ENCODE peak calls at places on chromosomes 2 and 18, in seven cellular contexts. R, F, I, K, O, W and P are unnamed samples.

GRCh38 chr2:55779459-55780421 is 86.1 kb upstream of the PNPT1 start:
- DNase-seq in R (peak), F (peak), I (no peak), K (peak), O (peak), W (no peak), P (peak)

GRCh38 chr18:50611529-50611941 is 51.6 kb downstream of the MAPK4 start:
- DNase-seq in R (no peak), F (no peak), I (no peak), K (peak), O (no peak), W (no peak), P (no peak)

GRCh38 chr2:15744820-15745219 is 153.2 kb downstream of the DDX1 start:
- DNase-seq in R (no peak), F (no peak), I (no peak), K (no peak), O (no peak), W (no peak), P (no peak)

GRCh38 chr2:216539791-216540241 is 41.2 kb downstream of the RPL37A start:
- DNase-seq in R (peak), F (no peak), I (peak), K (peak), O (no peak), W (no peak), P (no peak)

GRCh38 chr2:51620830-51621229 is 588.9 kb upstream of the NRXN1 start:
- DNase-seq in R (peak), F (no peak), I (no peak), K (no peak), O (no peak), W (no peak), P (no peak)

GRCh38 chr2:240896394-240896793 is 438 bp upstream of the MAB21L4 start:
- DNase-seq in R (no peak), F (no peak), I (no peak), K (no peak), O (no peak), W (no peak), P (no peak)

GRCh38 chr18:52422985-52423601 is 83.1 kb downstream of the DCC start:
- DNase-seq in R (no peak), F (no peak), I (no peak), K (no peak), O (no peak), W (no peak), P (no peak)

GRCh38 chr2:120948662-120949011 is 213.0 kb downstream of the GLI2 start:
- DNase-seq in R (no peak), F (no peak), I (no peak), K (no peak), O (no peak), W (no peak), P (no peak)

GRCh38 chr2:206250041-206250897 is 24.2 kb upstream of the ZDBF2 start:
- DNase-seq in R (peak), F (peak), I (no peak), K (no peak), O (no peak), W (no peak), P (peak)

GRCh38 chr2:134314656-134315377 is 60.9 kb downstream of the MGAT5 start:
- DNase-seq in R (no peak), F (no peak), I (no peak), K (no peak), O (no peak), W (no peak), P (no peak)

GRCh38 chr2:98634406-98635092 is 26.2 kb downstream of the UNC50 start:
- DNase-seq in R (no peak), F (no peak), I (no peak), K (no peak), O (peak), W (peak), P (no peak)

GRCh38 chr2:201644001-201644400 is 698 bp upstream of the TMEM237 start:
- DNase-seq in R (peak), F (peak), I (peak), K (no peak), O (no peak), W (no peak), P (peak)

GRCh38 chr18:79857082-79857661 is 59.4 kb downstream of the KCNG2 start:
- DNase-seq in R (peak), F (peak), I (no peak), K (no peak), O (no peak), W (no peak), P (peak)

GRCh38 chr18:56576826-56577573 is 61.4 kb downstream of the TXNL1 start:
- DNase-seq in R (peak), F (peak), I (no peak), K (no peak), O (no peak), W (no peak), P (no peak)

GRCh38 chr18:55489742-55490055 is 98.3 kb downstream of the TCF4 start:
- DNase-seq in R (peak), F (peak), I (no peak), K (no peak), O (no peak), W (no peak), P (no peak)

GRCh38 chr2:187483537-187483936 is 35.5 kb upstream of the CALCRL start:
- DNase-seq in R (no peak), F (no peak), I (no peak), K (no peak), O (no peak), W (no peak), P (no peak)

GRCh38 chr2:177187631-177188312 is 24.8 kb upstream of the HNRNPA3 start:
- DNase-seq in R (peak), F (peak), I (no peak), K (peak), O (peak), W (peak), P (peak)

GRCh38 chr2:27320958-27321543 is 1.8 kb downstream of the MPV17 start:
- DNase-seq in R (peak), F (peak), I (no peak), K (peak), O (peak), W (no peak), P (peak)

GRCh38 chr18:40866013-40866644 is 1088.9 kb upstream of the PIK3C3 start:
- DNase-seq in R (no peak), F (peak), I (no peak), K (no peak), O (no peak), W (peak), P (no peak)

GRCh38 chr2:188189356-188189755 is 102.3 kb upstream of the GULP1 start:
- DNase-seq in R (peak), F (no peak), I (no peak), K (no peak), O (no peak), W (no peak), P (no peak)

GRCh38 chr18:5879479-5879882 is 15.8 kb downstream of the TMEM200C start:
- DNase-seq in R (peak), F (peak), I (no peak), K (no peak), O (no peak), W (no peak), P (peak)
- TF ChIP-seq CTCF in R (peak), F (peak), I (no peak), K (peak), O (peak), W (peak), P (peak)

GRCh38 chr18:8608795-8609673 is at the start of gene RAB12:
- DNase-seq in R (peak), F (peak), I (peak), K (peak), O (peak), W (peak), P (peak)
- TF ChIP-seq CTCF in R (peak), F (peak), I (no peak), K (peak), O (peak), W (peak), P (peak)

DNA sequence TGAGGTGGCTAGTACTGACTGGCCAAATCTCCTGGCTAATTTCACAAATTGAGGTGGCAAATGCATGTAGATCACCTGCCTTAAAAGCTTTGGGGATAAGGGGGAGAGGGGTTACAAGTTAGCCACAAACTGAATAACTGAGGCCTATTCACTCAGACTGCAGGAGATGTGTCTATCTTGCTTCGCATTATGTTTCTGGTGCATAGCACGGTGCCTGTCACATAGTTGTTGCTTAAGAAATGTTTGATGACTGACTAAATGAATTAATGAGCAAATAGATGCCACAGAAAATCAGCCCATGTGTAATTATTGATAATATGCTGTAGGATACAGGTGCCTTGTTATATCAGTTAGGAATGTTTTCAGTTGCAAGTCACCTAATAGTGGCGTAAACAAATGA is 12.5 kb upstream of the SLC40A1 start:
- DNase-seq in R (no peak), F (no peak), I (no peak), K (no peak), O (no peak), W (no peak), P (no peak)
- TF ChIP-seq CTCF in R (no peak), F (no peak), I (no peak), K (no peak), O (no peak), W (no peak), P (no peak)

GRCh38 chr2:221100467-221101089 is 471.5 kb downstream of the EPHA4 start:
- DNase-seq in R (no peak), F (no peak), I (no peak), K (no peak), O (peak), W (no peak), P (no peak)
- TF ChIP-seq CTCF in R (peak), F (no peak), I (no peak), K (no peak), O (peak), W (no peak), P (no peak)

DNA sequence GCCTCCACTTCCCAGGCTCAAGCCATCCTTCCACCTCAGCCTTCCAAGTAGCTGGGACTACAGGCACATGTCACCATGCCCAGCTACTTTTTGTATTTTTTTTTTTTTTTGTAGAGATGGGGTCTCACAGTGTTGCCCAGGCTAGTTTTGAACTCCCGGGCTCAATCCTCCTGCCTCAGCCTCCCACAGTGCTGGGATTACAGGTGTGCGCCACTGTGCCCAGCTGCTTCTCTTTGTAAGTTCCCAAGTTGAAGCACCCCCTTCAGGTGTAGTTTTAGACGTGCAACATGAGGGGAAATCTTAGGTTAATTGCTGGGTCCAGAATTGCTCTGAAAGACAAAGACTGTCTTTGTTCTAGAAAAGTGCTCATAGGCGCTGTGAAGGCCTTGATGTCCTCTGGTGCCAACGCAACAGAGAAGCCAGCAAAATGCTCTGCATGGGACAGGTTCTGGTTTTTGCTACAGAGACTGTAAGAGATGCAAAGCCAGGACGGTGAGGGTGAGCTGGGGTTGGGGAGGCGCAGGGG is 46.6 kb downstream of the RRM2 start:
- DNase-seq in R (no peak), F (no peak), I (no peak), K (no peak), O (no peak), W (no peak), P (no peak)
- TF ChIP-seq CTCF in R (no peak), F (no peak), I (no peak), K (peak), O (peak), W (no peak), P (no peak)

DNA sequence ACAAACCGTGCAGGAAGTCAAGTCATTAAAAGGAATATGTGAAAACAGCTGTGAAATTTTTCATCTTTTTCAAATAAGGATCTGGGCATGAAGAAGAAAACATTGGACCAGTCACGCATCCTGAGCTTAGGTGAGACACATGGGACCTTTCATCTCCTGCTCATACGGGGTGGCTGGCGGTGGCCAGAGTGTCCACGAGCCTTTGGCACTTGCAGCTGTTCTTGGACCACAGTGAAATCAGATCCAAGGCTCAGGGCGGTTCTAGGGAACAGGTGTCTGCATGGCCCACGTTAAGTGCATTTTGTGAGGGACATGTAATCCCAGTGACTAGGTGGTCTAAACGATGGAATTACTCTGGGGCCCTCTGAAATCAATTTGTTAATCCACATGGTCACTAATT is 212.7 kb upstream of the COPS8 start:
- DNase-seq in R (no peak), F (no peak), I (peak), K (no peak), O (no peak), W (no peak), P (no peak)
- TF ChIP-seq CTCF in R (no peak), F (no peak), I (no peak), K (no peak), O (no peak), W (no peak), P (no peak)

GRCh38 chr2:71530246-71530986 is 77.1 kb downstream of the DYSF start:
- DNase-seq in R (peak), F (peak), I (no peak), K (no peak), O (peak), W (peak), P (peak)
- TF ChIP-seq CTCF in R (peak), F (peak), I (no peak), K (peak), O (peak), W (peak), P (peak)

GRCh38 chr2:31674446-31674845 is 93.7 kb upstream of the SRD5A2 start:
- DNase-seq in R (no peak), F (no peak), I (no peak), K (no peak), O (no peak), W (no peak), P (no peak)
- TF ChIP-seq CTCF in R (no peak), F (no peak), I (no peak), K (peak), O (peak), W (no peak), P (no peak)

GRCh38 chr18:77422974-77423373 is 173.3 kb downstream of the GALR1 start:
- DNase-seq in R (no peak), F (no peak), I (no peak), K (no peak), O (no peak), W (no peak), P (no peak)
- TF ChIP-seq CTCF in R (no peak), F (no peak), I (no peak), K (peak), O (no peak), W (no peak), P (no peak)

GRCh38 chr2:71190959-71191943 is 35.7 kb downstream of the PAIP2B start:
- DNase-seq in R (peak), F (peak), I (no peak), K (no peak), O (peak), W (no peak), P (peak)
- TF ChIP-seq CTCF in R (peak), F (peak), I (no peak), K (peak), O (peak), W (no peak), P (peak)